ENCODE peak calls at places on chromosomes 5 and 9, in four cellular contexts. X is HepG2, U is GM12878, P is SK-N-SH. A is an unnamed sample.

GRCh38 chr5:2141254-2142000 is 258.7 kb upstream of the IRX4 start:
- DNase-seq in P (no peak), X (no peak), U (no peak), A (no peak)

GRCh38 chr5:1246711-1247431 is 21.7 kb downstream of the SLC6A18 start:
- DNase-seq in P (peak; percentile 52), X (peak; percentile 45), U (no peak), A (peak; percentile 68)

GRCh38 chr5:139693676-139694364 is 45.7 kb downstream of the CXXC5 start:
- DNase-seq in X (no peak), P (no peak), U (no peak), A (no peak)

GRCh38 chr9:87647114-87647513 is 78.8 kb upstream of the CTSL start:
- DNase-seq in P (no peak), X (no peak), U (no peak), A (no peak)

GRCh38 chr9:103802068-103802467 is 292.0 kb upstream of the SMC2 start:
- DNase-seq in P (no peak), U (no peak), X (no peak), A (no peak)

GRCh38 chr5:145936401-145937131 is at the start of gene SH3RF2:
- DNase-seq in X (peak; percentile 67), P (no peak), U (no peak), A (peak; percentile 12)

GRCh38 chr5:124748687-124749594 is 2.5 kb upstream of the ZNF608 start:
- DNase-seq in P (peak; percentile 80), U (peak; percentile 86), X (peak; percentile 81), A (peak; percentile 68)

GRCh38 chr5:59275537-59276276 is 617.8 kb downstream of the PDE4D start:
- DNase-seq in X (no peak), P (no peak), U (no peak), A (no peak)

GRCh38 chr9:123568691-123569342 is 212.8 kb downstream of the CRB2 start:
- DNase-seq in X (no peak), U (no peak), P (peak; percentile 42), A (no peak)

GRCh38 chr5:765948-766631 is 18.4 kb downstream of the ZDHHC11B start:
- DNase-seq in P (peak; percentile 41), X (no peak), U (no peak), A (peak; percentile 8)

GRCh38 chr5:132499440-132500243 is 9.1 kb upstream of the IRF1 start:
- DNase-seq in P (no peak), X (no peak), U (no peak), A (no peak)

GRCh38 chr5:166382031-166382430 is 1909.4 kb upstream of the WWC1 start:
- DNase-seq in U (no peak), P (no peak), X (no peak), A (no peak)

GRCh38 chr9:70639853-70640814 is 225.7 kb upstream of the KLF9 start:
- DNase-seq in U (no peak), X (peak; percentile 6), P (no peak), A (no peak)

GRCh38 chr5:35924122-35924949 is 14.1 kb downstream of the CAPSL start:
- DNase-seq in X (no peak), P (no peak), U (no peak), A (no peak)

GRCh38 chr5:124655943-124656459 is 90.4 kb downstream of the ZNF608 start:
- DNase-seq in P (peak; percentile 57), U (no peak), X (peak; percentile 97), A (peak; percentile 90)

GRCh38 chr9:136345281-136346156 is 18.0 kb downstream of the DNLZ start:
- DNase-seq in X (peak; percentile 70), U (no peak), P (peak; percentile 74), A (peak; percentile 79)

GRCh38 chr9:88322906-88323566 is 65.2 kb upstream of the SPIN1 start:
- DNase-seq in U (no peak), X (no peak), P (no peak), A (no peak)

GRCh38 chr5:101047181-101047580 is 144.1 kb upstream of the ST8SIA4 start:
- DNase-seq in U (no peak), X (no peak), P (no peak), A (no peak)

DNA sequence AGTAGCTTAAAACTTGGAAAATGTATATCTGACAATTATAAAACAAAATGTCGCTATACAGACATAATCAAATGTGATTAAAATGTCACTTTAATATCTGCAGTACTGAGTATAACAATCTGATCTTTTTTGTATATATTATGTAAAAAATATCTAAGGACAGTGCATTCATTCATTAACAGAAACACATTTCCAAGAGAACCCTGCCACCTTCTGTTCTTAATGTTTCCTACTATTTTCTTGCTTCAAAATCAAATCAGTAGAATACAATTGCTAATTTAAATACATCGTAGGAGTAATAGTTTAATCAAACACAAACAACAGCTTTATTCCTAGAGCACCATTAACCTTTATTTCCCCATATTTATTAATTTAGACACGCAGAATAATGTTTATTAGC is 142.6 kb upstream of the ST8SIA4 start:
- DNase-seq in P (no peak), X (no peak), U (no peak), A (no peak)
- TF ChIP-seq FOXM1 in P (no peak), X (no peak), U (no peak), A (no peak)

DNA sequence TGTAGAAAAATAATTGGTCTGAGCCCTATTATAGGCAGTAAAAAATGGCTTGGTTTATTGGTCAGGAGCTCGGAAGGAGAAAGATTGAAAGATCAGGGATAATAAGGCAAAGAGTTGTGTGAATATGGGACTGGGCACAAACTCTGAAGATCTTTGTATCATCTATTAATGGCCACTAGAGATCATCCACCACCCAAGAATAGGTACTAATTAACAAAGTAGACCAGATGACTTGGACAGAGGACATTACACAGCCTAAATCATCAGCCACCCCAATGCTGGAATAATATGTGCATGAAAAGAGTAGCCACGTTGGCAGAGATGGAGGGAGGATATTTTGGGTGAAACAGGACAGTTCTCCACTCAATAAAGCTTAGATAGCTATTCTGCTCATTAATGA is 364.1 kb downstream of the EFNA5 start:
- DNase-seq in U (no peak), P (no peak), X (no peak), A (no peak)
- TF ChIP-seq YY1 in U (no peak), P (no peak), X (no peak), A (no peak)

GRCh38 chr9:114791736-114792135 is 14.1 kb downstream of the TNFSF15 start:
- DNase-seq in U (no peak), P (no peak), X (no peak), A (no peak)
- TF ChIP-seq FOXM1 in U (no peak), P (no peak), X (no peak), A (no peak)

DNA sequence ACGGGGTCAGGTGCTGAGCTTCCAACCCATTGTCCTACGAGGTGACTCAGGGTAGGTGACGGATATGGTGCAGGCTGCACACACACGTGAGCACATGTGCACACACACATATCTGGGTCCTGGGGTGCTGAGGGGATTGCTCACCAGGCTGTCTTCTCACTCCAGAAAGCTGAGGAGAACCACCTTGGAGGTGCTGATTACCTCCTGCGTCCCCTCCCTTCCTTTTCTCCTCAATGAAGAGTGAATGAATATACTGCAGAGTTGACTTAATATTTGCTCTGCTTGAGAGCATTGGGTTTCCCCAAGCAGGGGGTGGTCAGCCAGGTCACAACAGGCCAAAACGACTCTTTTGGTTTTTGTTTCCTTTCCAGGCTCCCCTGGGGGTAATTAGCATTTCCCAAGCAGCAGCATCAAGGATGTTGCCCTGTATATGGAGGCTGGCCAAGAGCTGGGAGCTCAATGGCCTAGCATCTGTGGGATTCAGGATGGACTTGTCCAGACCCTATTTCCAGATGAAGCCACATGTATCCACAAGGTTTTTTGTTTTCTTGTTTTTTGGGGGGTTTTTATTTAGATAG is 49.7 kb downstream of the PDZD2 start:
- DNase-seq in U (no peak), P (no peak), X (no peak), A (no peak)
- TF ChIP-seq YY1 in U (no peak), P (no peak), X (no peak), A (no peak)

DNA sequence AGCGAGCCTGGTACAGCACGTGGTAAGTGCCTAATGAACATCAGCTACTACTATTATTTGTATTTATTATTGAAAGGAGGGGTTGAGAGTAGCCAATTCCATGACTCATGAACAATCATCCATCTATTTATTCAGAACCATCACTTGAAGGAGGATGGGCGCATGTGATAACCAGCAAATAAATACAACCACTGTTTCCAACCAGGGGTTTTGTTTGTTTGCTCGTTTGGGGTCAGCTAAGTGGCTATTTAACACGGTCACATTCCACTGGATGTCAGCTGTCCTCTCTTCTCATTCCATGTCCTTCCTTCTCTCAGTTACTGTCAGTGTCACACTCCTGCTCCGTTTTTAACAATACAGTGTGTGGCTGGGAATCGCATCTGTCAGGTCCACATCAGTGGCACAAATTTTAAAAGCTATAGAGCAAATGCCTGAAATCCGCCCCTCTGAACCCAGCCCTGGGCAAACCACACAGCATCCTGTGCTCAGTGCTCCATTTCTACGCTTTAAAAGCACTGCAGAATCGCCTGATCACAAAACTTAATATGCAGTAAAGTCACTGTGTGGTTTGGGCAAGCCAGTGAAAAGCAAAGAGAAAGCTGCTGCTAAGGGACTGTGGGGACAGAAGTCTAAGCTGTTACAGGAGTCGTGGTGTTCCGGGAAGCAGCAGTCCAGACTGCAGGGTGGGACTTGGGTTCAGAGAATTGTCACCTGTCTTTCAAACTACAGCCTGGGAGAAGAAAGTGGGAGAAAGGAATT is 8.5 kb downstream of the RAPGEF1 start:
- DNase-seq in U (no peak), X (peak; percentile 71), P (no peak), A (no peak)
- TF ChIP-seq FOXM1 in U (no peak), X (no peak), P (no peak), A (no peak)

A was measured in K562.